ENCODE peak calls at places on chromosomes 6 and 20, in four cellular contexts. N, Y, F and T are unnamed samples. For H3K4me1, the result is how much of the 10 kb centered on the place peaks cover.

GRCh38 chr6:145569140-145569539 is 166.2 kb downstream of the EPM2A start:
- DNase-seq in N (no peak), Y (no peak), F (no peak), T (no peak)

GRCh38 chr20:8161262-8162071 is 29.4 kb downstream of the PLCB1 start:
- DNase-seq in N (no peak), Y (no peak), F (no peak), T (no peak)

GRCh38 chr6:72324591-72324990 is 297.3 kb upstream of the KCNQ5 start:
- DNase-seq in N (no peak), Y (no peak), F (no peak), T (no peak)

GRCh38 chr6:157645201-157645795 is 177.7 kb upstream of the SNX9 start:
- DNase-seq in N (no peak), Y (no peak), F (no peak), T (no peak)

GRCh38 chr20:31602779-31603441 is 2.2 kb upstream of the ID1 start:
- DNase-seq in N (peak), Y (no peak), F (no peak), T (no peak)

GRCh38 chr6:149202967-149203366 is 114.5 kb upstream of the TAB2 start:
- DNase-seq in N (no peak), Y (no peak), F (no peak), T (no peak)

GRCh38 chr6:13763740-13764381 is 50.5 kb downstream of the MCUR1 start:
- DNase-seq in N (no peak), Y (no peak), F (no peak), T (no peak)

GRCh38 chr6:28134015-28134414 is 7.7 kb upstream of the ZKSCAN8 start:
- DNase-seq in N (peak), Y (no peak), F (no peak), T (no peak)

GRCh38 chr6:48919555-48919954 is 543.5 kb downstream of the MMUT start:
- DNase-seq in N (no peak), Y (no peak), F (no peak), T (no peak)

GRCh38 chr20:15937179-15937578 is 636.1 kb downstream of the KIF16B start:
- DNase-seq in N (no peak), Y (no peak), F (no peak), T (no peak)

GRCh38 chr6:74731921-74732320 is 473.9 kb downstream of the COL12A1 start:
- DNase-seq in N (no peak), Y (no peak), F (no peak), T (no peak)

GRCh38 chr6:35573495-35574110 is 60.9 kb upstream of the TULP1 start:
- DNase-seq in N (no peak), Y (no peak), F (no peak), T (no peak)

GRCh38 chr20:13142143-13142542 is 78.9 kb upstream of the ISM1 start:
- DNase-seq in N (no peak), Y (no peak), F (no peak), T (no peak)

GRCh38 chr6:148530394-148530923 is 187.8 kb downstream of the SASH1 start:
- DNase-seq in N (peak), Y (no peak), F (no peak), T (no peak)

GRCh38 chr20:46268131-46268611 is 40.1 kb downstream of the CDH22 start:
- DNase-seq in N (no peak), Y (no peak), F (no peak), T (no peak)

GRCh38 chr20:41650221-41650948 is 32.2 kb upstream of the CHD6 start:
- DNase-seq in N (no peak), Y (no peak), F (no peak), T (no peak)

GRCh38 chr6:83467620-83468036 is 36.8 kb upstream of the ME1 start:
- DNase-seq in N (no peak), Y (peak), F (no peak), T (peak)

GRCh38 chr6:14354919-14355572 is 237.5 kb downstream of the CD83 start:
- DNase-seq in N (peak), Y (peak), F (peak), T (peak)

GRCh38 chr6:146919017-146919416 is 285.2 kb upstream of the STXBP5 start:
- DNase-seq in N (no peak), Y (no peak), F (no peak), T (no peak)

GRCh38 chr6:11975353-11975977 is 36.6 kb upstream of the HIVEP1 start:
- DNase-seq in N (no peak), Y (peak), F (no peak), T (no peak)

GRCh38 chr6:5422321-5422915 is 161.1 kb downstream of the FARS2 start:
- DNase-seq in N (peak), Y (no peak), F (no peak), T (no peak)

GRCh38 chr6:112502348-112503130 is 155.4 kb downstream of the RFPL4B start:
- DNase-seq in N (no peak), Y (no peak), F (no peak), T (no peak)

GRCh38 chr6:1554241-1554880 is 55.4 kb upstream of the FOXC1 start:
- DNase-seq in N (no peak), Y (no peak), F (no peak), T (no peak)

GRCh38 chr6:26232950-26233607 is 131.9 kb upstream of the BTN3A2 start:
- DNase-seq in N (peak), Y (no peak), F (no peak), T (no peak)

GRCh38 chr6:52726193-52726542 is 37.1 kb downstream of the GSTA2 start:
- DNase-seq in N (no peak), Y (no peak), F (no peak), T (no peak)

GRCh38 chr6:144110210-144110609 is 14.8 kb upstream of the SF3B5 start:
- DNase-seq in N (no peak), Y (no peak), F (no peak), T (no peak)

GRCh38 chr6:126723541-126724170 is 383.7 kb downstream of the CENPW start:
- DNase-seq in N (no peak), Y (no peak), F (no peak), T (no peak)

GRCh38 chr6:116631379-116631990 is 15.2 kb downstream of the RSPH4A start:
- DNase-seq in N (no peak), Y (no peak), F (no peak), T (no peak)

GRCh38 chr20:42483694-42484303 is 705.9 kb downstream of the PTPRT start:
- DNase-seq in N (peak), Y (peak), F (no peak), T (no peak)

GRCh38 chr6:113671440-113671839 is 185.7 kb upstream of the MARCKS start:
- DNase-seq in N (peak), Y (no peak), F (no peak), T (no peak)

GRCh38 chr6:163831736-163832135 is 417.2 kb downstream of the QKI start:
- DNase-seq in N (no peak), Y (no peak), F (no peak), T (no peak)
- H3K4me3 ChIP-seq in N (no peak), Y (no peak), F (no peak), T (no peak)

GRCh38 chr6:41062056-41062455 is 9.1 kb downstream of the APOBEC2 start:
- DNase-seq in N (no peak), Y (no peak), F (no peak), T (no peak)
- H3K4me1 ChIP-seq in N (under half), Y (under half), F (under half), T (half or more)

GRCh38 chr20:17955302-17955701 is 13.3 kb downstream of the SNX5 start:
- DNase-seq in N (no peak), Y (no peak), F (no peak), T (no peak)
- H3K4me3 ChIP-seq in N (no peak), Y (no peak), F (no peak), T (no peak)

GRCh38 chr20:45034436-45034835 is 66.5 kb downstream of the KCNS1 start:
- DNase-seq in N (no peak), Y (no peak), F (no peak), T (no peak)

GRCh38 chr20:45032276-45032675 is 66.0 kb downstream of the STK4 start:
- DNase-seq in N (no peak), Y (no peak), F (no peak), T (no peak)

GRCh38 chr20:45036044-45036755 is 64.7 kb downstream of the KCNS1 start:
- DNase-seq in N (peak), Y (no peak), F (no peak), T (no peak)

GRCh38 chr20:45029884-45030283 is 63.6 kb downstream of the STK4 start:
- DNase-seq in N (no peak), Y (no peak), F (no peak), T (no peak)

DNA sequence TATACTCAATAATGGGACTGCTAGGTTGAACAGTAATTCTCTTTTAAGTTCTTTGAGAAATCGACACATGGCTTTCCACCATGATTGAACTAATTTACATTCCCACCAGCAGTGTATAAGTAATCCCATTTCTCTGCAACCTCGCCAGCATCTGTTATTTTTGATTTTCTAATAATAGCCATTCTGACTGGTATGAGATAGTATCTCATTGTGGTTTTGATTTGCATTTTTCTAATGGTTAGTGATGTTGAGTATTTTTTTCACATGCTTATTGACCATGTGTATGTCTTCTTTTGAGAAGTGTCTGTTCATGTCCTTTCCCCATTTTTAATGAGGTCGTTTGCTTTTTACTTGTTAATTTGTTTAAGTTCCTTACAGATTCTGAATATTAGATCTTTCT is 66.5 kb downstream of the STK4 start:
- DNase-seq in N (no peak), Y (no peak), F (no peak), T (no peak)
- H3K4me1 ChIP-seq in N (under half), Y (under half), F (under half), T (under half)

GRCh38 chr20:49282584-49283171 is 4.8 kb upstream of the ZNFX1 start:
- DNase-seq in N (no peak), Y (no peak), F (no peak), T (no peak)
- H3K4me3 ChIP-seq in N (peak), Y (no peak), F (no peak), T (peak)